ENCODE peak calls at places on chromosomes 1 and 21, in seven cellular contexts. One of them, this sample, is unnamed.

GRCh38 chr1:229887043-229887822 is 179.8 kb upstream of the GALNT2 start:
- DNase-seq in naive thymus-derived CD4-positive, alpha-beta T cell: no peak
- DNase-seq in foreskin fibroblast: no peak
- DNase-seq in RWPE2: no peak
- DNase-seq in stomach: peak
- DNase-seq in uterus: no peak
- DNase-seq in CD8-positive, alpha-beta memory T cell: no peak
- DNase-seq in this sample: no peak

GRCh38 chr1:17849216-17849615 is 94.1 kb downstream of the ACTL8 start:
- DNase-seq in naive thymus-derived CD4-positive, alpha-beta T cell: no peak
- DNase-seq in foreskin fibroblast: peak
- DNase-seq in RWPE2: no peak
- DNase-seq in stomach: no peak
- DNase-seq in uterus: no peak
- DNase-seq in CD8-positive, alpha-beta memory T cell: no peak
- DNase-seq in this sample: no peak

GRCh38 chr1:7505871-7506676 is 265.0 kb upstream of the VAMP3 start:
- DNase-seq in naive thymus-derived CD4-positive, alpha-beta T cell: no peak
- DNase-seq in foreskin fibroblast: no peak
- DNase-seq in RWPE2: no peak
- DNase-seq in stomach: no peak
- DNase-seq in uterus: no peak
- DNase-seq in CD8-positive, alpha-beta memory T cell: no peak
- DNase-seq in this sample: no peak

GRCh38 chr1:183896466-183897026 is 91.6 kb downstream of the RGL1 start:
- DNase-seq in naive thymus-derived CD4-positive, alpha-beta T cell: no peak
- DNase-seq in foreskin fibroblast: no peak
- DNase-seq in RWPE2: no peak
- DNase-seq in stomach: no peak
- DNase-seq in uterus: no peak
- DNase-seq in CD8-positive, alpha-beta memory T cell: no peak
- DNase-seq in this sample: no peak

GRCh38 chr21:44035244-44035643 is 23.1 kb downstream of the TRAPPC10 start:
- DNase-seq in naive thymus-derived CD4-positive, alpha-beta T cell: no peak
- DNase-seq in foreskin fibroblast: no peak
- DNase-seq in RWPE2: no peak
- DNase-seq in stomach: no peak
- DNase-seq in uterus: no peak
- DNase-seq in CD8-positive, alpha-beta memory T cell: no peak
- DNase-seq in this sample: no peak

GRCh38 chr1:53087332-53088285 is 25.6 kb downstream of the PODN start:
- DNase-seq in naive thymus-derived CD4-positive, alpha-beta T cell: no peak
- DNase-seq in foreskin fibroblast: no peak
- DNase-seq in RWPE2: no peak
- DNase-seq in stomach: no peak
- DNase-seq in uterus: no peak
- DNase-seq in CD8-positive, alpha-beta memory T cell: no peak
- DNase-seq in this sample: no peak

GRCh38 chr1:205568469-205569361 is 63.1 kb downstream of the ELK4 start:
- DNase-seq in naive thymus-derived CD4-positive, alpha-beta T cell: no peak
- DNase-seq in foreskin fibroblast: no peak
- DNase-seq in RWPE2: no peak
- DNase-seq in stomach: peak
- DNase-seq in uterus: no peak
- DNase-seq in CD8-positive, alpha-beta memory T cell: no peak
- DNase-seq in this sample: peak

GRCh38 chr1:19738106-19738505 is 61.6 kb downstream of the TMCO4 start:
- DNase-seq in naive thymus-derived CD4-positive, alpha-beta T cell: no peak
- DNase-seq in foreskin fibroblast: no peak
- DNase-seq in RWPE2: no peak
- DNase-seq in stomach: peak
- DNase-seq in uterus: no peak
- DNase-seq in CD8-positive, alpha-beta memory T cell: no peak
- DNase-seq in this sample: no peak

DNA sequence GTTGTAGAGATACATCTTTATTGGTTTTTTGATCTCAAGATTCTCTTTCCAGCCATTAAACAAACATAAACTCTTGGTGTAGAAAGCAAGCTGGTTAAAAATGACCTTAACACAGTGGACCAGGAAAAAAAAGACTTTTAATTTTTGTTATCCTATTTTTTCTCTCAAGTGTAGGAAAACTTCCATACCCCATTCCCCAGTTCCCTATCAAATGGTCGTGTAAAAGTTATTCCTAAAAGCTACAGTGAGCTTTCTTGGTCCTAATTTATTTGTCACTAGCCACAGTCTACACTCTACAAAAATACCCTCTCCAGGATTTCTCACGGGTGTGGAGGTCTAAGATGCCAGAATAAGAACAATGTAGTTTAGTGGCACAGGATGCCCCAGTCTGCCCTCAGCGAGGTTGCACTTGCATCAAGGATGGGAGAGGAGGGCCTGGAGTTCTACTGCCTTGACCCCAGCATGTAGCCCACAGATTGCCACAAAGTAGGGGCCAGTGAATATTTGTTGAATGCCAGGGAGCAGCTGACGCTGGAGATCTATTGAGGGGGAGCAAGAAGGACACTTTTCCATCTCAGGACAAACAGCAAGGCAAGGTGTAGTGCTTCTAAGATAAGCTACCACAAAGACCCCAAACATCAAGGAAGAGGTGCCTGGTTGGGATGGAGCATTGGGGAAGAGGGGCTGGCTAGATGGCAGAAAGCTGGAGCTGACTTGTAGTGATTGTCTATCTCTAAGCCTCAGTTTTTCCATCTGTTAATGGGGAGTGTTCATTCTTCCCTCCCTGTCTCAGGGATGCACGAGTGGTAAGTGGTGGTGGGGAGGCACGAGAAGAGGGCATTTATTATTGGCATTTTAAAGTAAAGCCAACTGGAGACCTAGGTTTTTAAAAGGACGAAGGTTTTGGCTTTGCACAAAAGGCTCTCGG is 1.8 kb downstream of the MYCL start:
- DNase-seq in naive thymus-derived CD4-positive, alpha-beta T cell: no peak
- DNase-seq in foreskin fibroblast: no peak
- DNase-seq in RWPE2: no peak
- DNase-seq in stomach: no peak
- DNase-seq in uterus: no peak
- DNase-seq in CD8-positive, alpha-beta memory T cell: no peak
- DNase-seq in this sample: no peak
- H3K4me3 ChIP-seq in naive thymus-derived CD4-positive, alpha-beta T cell: no peak
- H3K4me3 ChIP-seq in foreskin fibroblast: no peak
- H3K4me3 ChIP-seq in RWPE2: no peak
- H3K4me3 ChIP-seq in stomach: peak
- H3K4me3 ChIP-seq in uterus: no peak
- H3K4me3 ChIP-seq in CD8-positive, alpha-beta memory T cell: no peak
- H3K4me3 ChIP-seq in this sample: no peak

GRCh38 chr1:112706505-112707216 is at the start of gene RHOC:
- DNase-seq in naive thymus-derived CD4-positive, alpha-beta T cell: no peak
- DNase-seq in foreskin fibroblast: peak
- DNase-seq in RWPE2: no peak
- DNase-seq in stomach: peak
- DNase-seq in uterus: peak
- DNase-seq in CD8-positive, alpha-beta memory T cell: peak
- DNase-seq in this sample: no peak

GRCh38 chr1:112704908-112705627 is 1.9 kb downstream of the RHOC start:
- DNase-seq in naive thymus-derived CD4-positive, alpha-beta T cell: peak
- DNase-seq in foreskin fibroblast: peak
- DNase-seq in RWPE2: peak
- DNase-seq in stomach: peak
- DNase-seq in uterus: peak
- DNase-seq in CD8-positive, alpha-beta memory T cell: peak
- DNase-seq in this sample: peak

GRCh38 chr1:112703706-112704105 is 3.2 kb downstream of the RHOC start:
- DNase-seq in naive thymus-derived CD4-positive, alpha-beta T cell: no peak
- DNase-seq in foreskin fibroblast: no peak
- DNase-seq in RWPE2: no peak
- DNase-seq in stomach: no peak
- DNase-seq in uterus: no peak
- DNase-seq in CD8-positive, alpha-beta memory T cell: no peak
- DNase-seq in this sample: no peak

GRCh38 chr1:112702420-112703261 is 4.3 kb downstream of the RHOC start:
- DNase-seq in naive thymus-derived CD4-positive, alpha-beta T cell: no peak
- DNase-seq in foreskin fibroblast: no peak
- DNase-seq in RWPE2: no peak
- DNase-seq in stomach: peak
- DNase-seq in uterus: no peak
- DNase-seq in CD8-positive, alpha-beta memory T cell: no peak
- DNase-seq in this sample: no peak

DNA sequence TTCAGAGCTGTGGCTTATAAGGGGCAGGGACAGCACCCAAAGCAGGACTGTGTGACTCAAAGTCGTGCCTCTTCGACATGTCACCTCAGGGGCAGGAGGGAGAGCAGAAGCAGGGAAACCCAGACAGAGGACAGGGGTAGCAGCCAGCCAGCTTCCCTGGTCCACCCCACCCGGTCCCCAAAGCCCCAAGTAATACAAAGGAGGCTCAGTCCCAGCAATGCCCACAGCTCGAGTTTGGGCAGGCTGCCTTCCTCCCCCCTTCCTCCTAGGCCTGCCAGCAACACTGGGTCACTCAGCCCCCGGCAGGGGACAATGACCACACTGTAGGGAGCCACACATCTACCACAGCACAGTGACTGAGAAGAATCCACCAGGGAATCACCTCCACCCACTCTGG is 2.4 kb downstream of the RHOC start:
- DNase-seq in naive thymus-derived CD4-positive, alpha-beta T cell: no peak
- DNase-seq in foreskin fibroblast: no peak
- DNase-seq in RWPE2: no peak
- DNase-seq in stomach: no peak
- DNase-seq in uterus: no peak
- DNase-seq in CD8-positive, alpha-beta memory T cell: no peak
- DNase-seq in this sample: no peak
- H3K4me3 ChIP-seq in naive thymus-derived CD4-positive, alpha-beta T cell: peak
- H3K4me3 ChIP-seq in foreskin fibroblast: peak
- H3K4me3 ChIP-seq in RWPE2: peak
- H3K4me3 ChIP-seq in stomach: peak
- H3K4me3 ChIP-seq in uterus: peak
- H3K4me3 ChIP-seq in CD8-positive, alpha-beta memory T cell: peak
- H3K4me3 ChIP-seq in this sample: peak

GRCh38 chr1:154324669-154325582 is at the start of gene ATP8B2:
- DNase-seq in naive thymus-derived CD4-positive, alpha-beta T cell: peak
- DNase-seq in foreskin fibroblast: peak
- DNase-seq in RWPE2: no peak
- DNase-seq in stomach: peak
- DNase-seq in uterus: peak
- DNase-seq in CD8-positive, alpha-beta memory T cell: peak
- DNase-seq in this sample: peak

GRCh38 chr1:154326546-154327465 is 1.5 kb downstream of the ATP8B2 start:
- DNase-seq in naive thymus-derived CD4-positive, alpha-beta T cell: no peak
- DNase-seq in foreskin fibroblast: peak
- DNase-seq in RWPE2: no peak
- DNase-seq in stomach: no peak
- DNase-seq in uterus: peak
- DNase-seq in CD8-positive, alpha-beta memory T cell: no peak
- DNase-seq in this sample: peak

GRCh38 chr1:154323493-154323892 is 1.8 kb upstream of the ATP8B2 start:
- DNase-seq in naive thymus-derived CD4-positive, alpha-beta T cell: no peak
- DNase-seq in foreskin fibroblast: no peak
- DNase-seq in RWPE2: no peak
- DNase-seq in stomach: no peak
- DNase-seq in uterus: no peak
- DNase-seq in CD8-positive, alpha-beta memory T cell: no peak
- DNase-seq in this sample: no peak

GRCh38 chr1:154325583-154326545 is 539 bp downstream of the ATP8B2 start:
- DNase-seq in naive thymus-derived CD4-positive, alpha-beta T cell: no peak
- DNase-seq in foreskin fibroblast: peak
- DNase-seq in RWPE2: no peak
- DNase-seq in stomach: peak
- DNase-seq in uterus: peak
- DNase-seq in CD8-positive, alpha-beta memory T cell: peak
- DNase-seq in this sample: peak

GRCh38 chr1:154324241-154324640 is 1.1 kb upstream of the ATP8B2 start:
- DNase-seq in naive thymus-derived CD4-positive, alpha-beta T cell: no peak
- DNase-seq in foreskin fibroblast: no peak
- DNase-seq in RWPE2: no peak
- DNase-seq in stomach: no peak
- DNase-seq in uterus: no peak
- DNase-seq in CD8-positive, alpha-beta memory T cell: no peak
- DNase-seq in this sample: no peak
- H3K4me3 ChIP-seq in naive thymus-derived CD4-positive, alpha-beta T cell: no peak
- H3K4me3 ChIP-seq in foreskin fibroblast: peak
- H3K4me3 ChIP-seq in RWPE2: peak
- H3K4me3 ChIP-seq in stomach: no peak
- H3K4me3 ChIP-seq in uterus: no peak
- H3K4me3 ChIP-seq in CD8-positive, alpha-beta memory T cell: peak
- H3K4me3 ChIP-seq in this sample: peak

GRCh38 chr1:86916752-86917151 is 2.3 kb downstream of the HS2ST1 start:
- DNase-seq in naive thymus-derived CD4-positive, alpha-beta T cell: no peak
- DNase-seq in foreskin fibroblast: no peak
- DNase-seq in RWPE2: no peak
- DNase-seq in stomach: no peak
- DNase-seq in uterus: no peak
- DNase-seq in CD8-positive, alpha-beta memory T cell: no peak
- DNase-seq in this sample: no peak

GRCh38 chr1:86913896-86914634 is at the start of gene SELENOF:
- DNase-seq in naive thymus-derived CD4-positive, alpha-beta T cell: peak
- DNase-seq in foreskin fibroblast: peak
- DNase-seq in RWPE2: peak
- DNase-seq in stomach: peak
- DNase-seq in uterus: peak
- DNase-seq in CD8-positive, alpha-beta memory T cell: peak
- DNase-seq in this sample: peak

GRCh38 chr1:86915737-86916235 is 1.4 kb downstream of the HS2ST1 start:
- DNase-seq in naive thymus-derived CD4-positive, alpha-beta T cell: no peak
- DNase-seq in foreskin fibroblast: no peak
- DNase-seq in RWPE2: no peak
- DNase-seq in stomach: no peak
- DNase-seq in uterus: no peak
- DNase-seq in CD8-positive, alpha-beta memory T cell: no peak
- DNase-seq in this sample: no peak

GRCh38 chr1:86914635-86914997 is at the start of gene HS2ST1:
- DNase-seq in naive thymus-derived CD4-positive, alpha-beta T cell: no peak
- DNase-seq in foreskin fibroblast: no peak
- DNase-seq in RWPE2: no peak
- DNase-seq in stomach: no peak
- DNase-seq in uterus: no peak
- DNase-seq in CD8-positive, alpha-beta memory T cell: no peak
- DNase-seq in this sample: no peak

DNA sequence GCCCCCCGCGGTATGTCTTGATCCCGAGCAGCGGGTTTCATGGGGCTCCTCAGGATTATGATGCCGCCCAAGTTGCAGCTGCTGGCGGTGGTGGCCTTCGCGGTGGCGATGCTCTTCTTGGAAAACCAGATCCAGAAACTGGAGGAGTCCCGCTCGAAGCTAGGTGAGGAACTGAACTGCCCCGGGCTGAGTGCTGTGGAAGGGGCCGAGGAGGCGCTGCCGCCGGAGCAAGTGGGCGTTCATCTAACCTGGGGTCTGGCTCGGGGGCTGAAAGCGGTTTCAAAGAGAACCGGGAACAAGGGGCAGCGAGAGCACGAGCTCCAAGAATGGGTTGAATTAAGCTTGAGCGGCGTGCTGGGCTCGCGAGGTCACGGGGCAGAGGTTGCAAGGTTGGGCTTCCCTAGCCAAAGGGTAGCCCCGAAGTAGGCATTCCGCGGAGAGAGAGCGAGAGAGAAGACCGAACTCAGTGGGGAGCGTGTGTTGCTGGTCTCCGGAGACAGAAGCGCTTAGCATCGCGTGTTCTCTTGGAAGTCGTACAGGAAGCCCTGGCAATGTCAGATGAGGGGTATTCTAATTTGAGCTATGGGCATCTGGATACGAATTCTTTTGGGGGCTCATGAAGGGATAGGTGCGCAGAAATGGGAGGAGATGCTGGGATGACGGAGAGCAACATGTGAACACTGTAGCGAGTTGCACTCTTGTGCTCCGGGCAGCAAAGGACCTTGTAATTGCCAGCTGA is 732 bp downstream of the HS2ST1 start:
- DNase-seq in naive thymus-derived CD4-positive, alpha-beta T cell: peak
- DNase-seq in foreskin fibroblast: peak
- DNase-seq in RWPE2: no peak
- DNase-seq in stomach: peak
- DNase-seq in uterus: peak
- DNase-seq in CD8-positive, alpha-beta memory T cell: peak
- DNase-seq in this sample: peak
- H3K4me3 ChIP-seq in naive thymus-derived CD4-positive, alpha-beta T cell: peak
- H3K4me3 ChIP-seq in foreskin fibroblast: peak
- H3K4me3 ChIP-seq in RWPE2: peak
- H3K4me3 ChIP-seq in stomach: peak
- H3K4me3 ChIP-seq in uterus: peak
- H3K4me3 ChIP-seq in CD8-positive, alpha-beta memory T cell: peak
- H3K4me3 ChIP-seq in this sample: peak